ENCODE peak calls at places on chromosomes 11 and 22, in six cellular contexts. E is neuronal stem cell, T is A549, X is LNCaP clone FGC, Y is ovary, C is colonic mucosa. J is an unnamed sample.

GRCh38 chr11:65834202-65834601 is 439 bp downstream of the SNX32 start:
- DNase-seq in E (no peak), X (no peak), T (no peak), Y (no peak), C (no peak), J (no peak)

GRCh38 chr22:26617251-26618199 is at the start of gene CRYBB1:
- DNase-seq in X (no peak), E (peak; percentile 42), C (no peak), T (no peak), Y (no peak), J (no peak)

GRCh38 chr11:69535928-69536327 is 54.5 kb downstream of the LINC01488 start:
- DNase-seq in E (no peak), X (no peak), T (no peak), Y (no peak), C (no peak), J (no peak)

GRCh38 chr11:125904678-125905077 is 370 bp downstream of the DDX25 start:
- DNase-seq in E (no peak), X (no peak), C (no peak), T (no peak), Y (no peak), J (no peak)

GRCh38 chr11:25566298-25567200 is 765.4 kb upstream of the ANO3 start:
- DNase-seq in C (no peak), T (no peak), E (no peak), X (no peak), Y (peak; percentile 64), J (peak; percentile 2)

GRCh38 chr22:23253475-23254055 is 73.3 kb downstream of the BCR start:
- DNase-seq in Y (no peak), E (no peak), T (no peak), C (no peak), X (no peak), J (no peak)

GRCh38 chr22:28014141-28015055 is 95.3 kb upstream of the PITPNB start:
- DNase-seq in Y (no peak), T (no peak), X (no peak), C (no peak), E (peak; percentile 46), J (no peak)

GRCh38 chr22:37063436-37064420 is 12.2 kb downstream of the KCTD17 start:
- DNase-seq in E (no peak), C (peak; percentile 63), T (no peak), Y (no peak), X (no peak), J (no peak)

GRCh38 chr11:12686246-12687060 is 12.2 kb downstream of the TEAD1 start:
- DNase-seq in Y (no peak), T (no peak), X (no peak), C (no peak), E (no peak), J (no peak)

GRCh38 chr22:38724926-38725571 is 19.3 kb downstream of the GTPBP1 start:
- DNase-seq in C (no peak), T (peak; percentile 49), Y (no peak), X (no peak), E (no peak), J (no peak)

GRCh38 chr11:66845143-66845875 is 2.1 kb downstream of the RCE1 start:
- DNase-seq in E (no peak), T (no peak), X (no peak), C (no peak), Y (peak; percentile 21), J (no peak)
- H3K4me3 ChIP-seq in E (no peak overlapping the region), T (no peak overlapping the region), X (no peak overlapping the region), C (no peak overlapping the region), Y (no peak overlapping the region), J (no peak overlapping the region)

GRCh38 chr11:78961938-78962701 is 387.5 kb upstream of the NARS2 start:
- DNase-seq in C (no peak), X (no peak), E (peak; percentile 85), Y (no peak), T (no peak), J (peak; percentile 77)
- H3K4me3 ChIP-seq in C (no peak overlapping the region), X (no peak overlapping the region), E (peak overlapping the region; percentile 78), Y (no peak overlapping the region), T (no peak overlapping the region), J (no peak overlapping the region)

GRCh38 chr22:29309332-29310064 is 3.0 kb downstream of the GAS2L1 start:
- DNase-seq in X (no peak), E (no peak), T (no peak), Y (peak; percentile 47), C (peak; percentile 62), J (no peak)
- H3K4me3 ChIP-seq in X (no peak overlapping the region), E (no peak overlapping the region), T (no peak overlapping the region), Y (no peak overlapping the region), C (no peak overlapping the region), J (no peak overlapping the region)

DNA sequence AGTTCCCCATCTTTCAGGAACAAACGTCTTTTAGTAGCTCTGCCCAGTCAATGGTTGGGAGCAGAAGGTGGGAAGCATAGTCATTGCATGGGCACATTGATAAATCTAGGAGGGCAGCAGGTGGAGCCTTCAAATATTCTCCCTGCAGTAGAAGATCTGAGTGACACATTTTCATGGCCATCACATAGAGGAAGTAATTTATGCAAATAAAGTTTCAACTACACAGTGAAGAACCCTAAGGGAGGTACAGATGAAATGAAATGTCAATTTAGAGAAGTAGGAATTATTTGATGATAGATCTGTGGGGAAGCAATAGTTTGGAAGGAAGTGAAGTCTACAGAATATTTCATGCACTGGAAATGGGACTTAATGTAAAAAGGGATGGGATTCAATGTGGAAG is 256.4 kb upstream of the LUZP2 start:
- DNase-seq in C (no peak), E (no peak), X (no peak), Y (no peak), T (no peak), J (no peak)
- H3K4me3 ChIP-seq in C (no peak overlapping the region), E (no peak overlapping the region), X (no peak overlapping the region), Y (no peak overlapping the region), T (no peak overlapping the region), J (no peak overlapping the region)

GRCh38 chr22:31566484-31566883 is 70.1 kb downstream of the SFI1 start:
- DNase-seq in C (no peak), E (no peak), T (no peak), Y (no peak), X (no peak), J (no peak)
- H3K4me3 ChIP-seq in C (no peak overlapping the region), E (no peak overlapping the region), T (no peak overlapping the region), Y (no peak overlapping the region), X (no peak overlapping the region), J (no peak overlapping the region)

DNA sequence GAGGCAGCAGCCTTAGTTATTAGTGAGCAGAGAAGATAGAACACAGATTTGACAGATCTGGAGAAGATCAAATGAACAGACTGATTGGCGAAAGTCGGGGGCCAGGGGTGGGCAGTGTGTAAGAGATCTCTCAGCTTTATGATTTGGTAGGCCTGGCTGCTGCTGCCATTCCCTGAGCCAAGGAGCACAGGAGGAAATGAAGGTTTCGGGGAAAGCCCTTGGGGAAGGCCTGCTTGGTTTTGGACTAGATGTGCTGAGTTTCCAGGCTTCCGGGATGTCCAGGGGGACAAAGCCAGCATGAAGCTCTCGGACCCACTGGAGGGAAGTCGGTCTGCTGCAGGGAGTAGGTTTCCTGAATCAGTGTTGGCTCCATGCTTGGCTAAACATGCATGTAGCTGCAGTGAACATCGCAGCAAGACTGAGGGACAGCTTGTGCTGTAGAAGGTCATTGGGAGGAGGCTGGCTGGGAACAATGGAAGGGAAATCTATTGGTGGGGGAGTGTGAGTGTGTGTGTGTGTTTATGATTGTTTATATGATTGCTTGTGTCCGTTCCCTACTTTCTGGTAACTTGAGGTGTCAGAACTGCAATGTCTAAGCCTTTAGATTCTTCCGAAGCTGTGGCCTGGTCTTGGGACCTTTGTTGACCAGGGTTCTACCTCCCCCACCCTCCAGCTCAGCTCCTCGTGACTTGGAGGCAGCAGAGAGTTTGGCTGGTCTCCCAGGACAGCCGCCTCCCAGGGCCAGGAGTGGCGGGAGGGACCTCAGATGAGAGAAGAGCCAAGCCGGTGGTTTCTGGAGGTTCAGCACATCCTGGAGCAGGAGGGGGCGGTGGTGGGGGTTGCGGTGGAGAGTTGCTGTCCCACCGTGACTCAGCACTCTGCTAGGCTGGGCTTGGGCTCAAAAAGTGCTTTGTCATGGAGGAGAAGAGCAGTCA is 4.0 kb upstream of the FTH1 start:
- DNase-seq in Y (peak; percentile 99), T (peak; percentile 99), X (peak; percentile 81), E (peak; percentile 62), C (peak; percentile 97), J (peak; percentile 99)
- H3K4me3 ChIP-seq in Y (no peak overlapping the region), T (no peak overlapping the region), X (no peak overlapping the region), E (no peak overlapping the region), C (no peak overlapping the region), J (no peak overlapping the region)

GRCh38 chr11:35039076-35039475 is 99.9 kb upstream of the CD44 start:
- DNase-seq in T (no peak), C (no peak), Y (no peak), X (no peak), E (no peak), J (no peak)

GRCh38 chr11:35042265-35042664 is 96.7 kb upstream of the CD44 start:
- DNase-seq in Y (no peak), X (no peak), E (no peak), T (no peak), C (no peak), J (no peak)

GRCh38 chr11:35038211-35038930 is 100.6 kb upstream of the CD44 start:
- DNase-seq in T (no peak), X (no peak), Y (no peak), C (no peak), E (no peak), J (no peak)

GRCh38 chr11:35041070-35041554 is 97.9 kb upstream of the CD44 start:
- DNase-seq in X (no peak), C (no peak), T (no peak), Y (no peak), E (no peak), J (no peak)

DNA sequence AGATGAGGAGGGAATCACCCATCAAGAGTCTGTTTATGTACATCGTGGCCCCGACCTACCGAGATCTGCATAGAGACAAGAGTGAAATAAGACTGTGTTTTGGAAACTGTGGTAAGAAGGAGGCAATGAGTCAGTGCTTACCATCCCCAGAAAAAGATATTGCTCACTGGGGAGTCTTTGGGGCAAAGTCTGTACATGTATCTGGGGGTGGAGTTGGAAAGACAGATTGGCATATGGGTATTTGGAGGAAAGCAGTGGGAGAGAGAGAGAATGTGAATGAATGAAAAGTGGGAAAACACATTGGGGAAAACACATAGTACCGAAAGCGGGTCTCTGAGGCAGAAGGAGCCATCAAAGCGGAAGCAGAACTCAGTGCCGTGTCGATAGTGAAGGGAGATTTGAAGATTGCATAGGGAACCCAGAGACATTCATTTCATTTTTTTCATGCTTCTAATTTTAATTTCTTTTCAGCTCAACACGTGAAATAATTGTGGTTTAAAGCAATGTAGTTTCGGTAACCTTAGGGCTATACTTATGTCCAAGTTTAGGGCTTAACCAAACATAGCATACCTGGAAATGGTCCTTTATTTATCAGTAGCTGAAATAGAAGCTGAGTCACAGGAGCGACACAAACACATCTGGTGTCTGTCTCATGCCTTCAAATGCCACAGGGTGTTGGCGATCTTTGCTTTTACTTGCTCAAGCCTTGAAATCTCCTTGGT is 98.6 kb upstream of the CD44 start:
- DNase-seq in T (peak; percentile 57), Y (no peak), C (no peak), X (no peak), E (no peak), J (no peak)
- H3K4me3 ChIP-seq in T (peak overlapping the region; percentile 29), Y (no peak overlapping the region), C (no peak overlapping the region), X (no peak overlapping the region), E (no peak overlapping the region), J (no peak overlapping the region)